ENCODE peak calls at places on chromosomes 1 and 21, in five cellular contexts. One of them, this sample, is unnamed.
A peak's percentile ranks its signal among the peaks of the same experiment; 100 is the strongest.

GRCh38 chr1:26285366-26286063 is 5.6 kb downstream of the SH3BGRL3 start:
- DNase-seq in BJ: no peak
- DNase-seq in pancreas: peak; percentile 59
- DNase-seq in breast epithelium: no peak
- DNase-seq in PC-3: peak; percentile 62
- DNase-seq in this sample: no peak

GRCh38 chr1:117009132-117009531 is 7.6 kb downstream of the CD101 start:
- DNase-seq in pancreas: no peak
- DNase-seq in breast epithelium: no peak
- DNase-seq in BJ: no peak
- DNase-seq in PC-3: no peak
- DNase-seq in this sample: no peak

GRCh38 chr1:100354971-100355394 is 2.7 kb downstream of the CDC14A start:
- DNase-seq in PC-3: peak; percentile 80
- DNase-seq in breast epithelium: peak; percentile 40
- DNase-seq in BJ: no peak
- DNase-seq in pancreas: peak; percentile 28
- DNase-seq in this sample: peak; percentile 24

GRCh38 chr1:2350911-2351655 is 40.3 kb downstream of the MORN1 start:
- DNase-seq in pancreas: peak; percentile 23
- DNase-seq in BJ: no peak
- DNase-seq in breast epithelium: no peak
- DNase-seq in PC-3: no peak
- DNase-seq in this sample: no peak

GRCh38 chr1:66824771-66825170 is 23.7 kb upstream of the INSL5 start:
- DNase-seq in BJ: no peak
- DNase-seq in PC-3: no peak
- DNase-seq in breast epithelium: no peak
- DNase-seq in pancreas: no peak
- DNase-seq in this sample: no peak

GRCh38 chr1:17691147-17691634 is 63.9 kb upstream of the ACTL8 start:
- DNase-seq in BJ: no peak
- DNase-seq in breast epithelium: no peak
- DNase-seq in pancreas: no peak
- DNase-seq in PC-3: no peak
- DNase-seq in this sample: no peak

GRCh38 chr1:30034627-30035521 is 688.5 kb downstream of the MATN1 start:
- DNase-seq in breast epithelium: no peak
- DNase-seq in BJ: no peak
- DNase-seq in PC-3: peak; percentile 45
- DNase-seq in pancreas: no peak
- DNase-seq in this sample: peak; percentile 5

GRCh38 chr1:117105003-117105402 is 16.5 kb downstream of the TRIM45 start:
- DNase-seq in PC-3: no peak
- DNase-seq in pancreas: no peak
- DNase-seq in BJ: peak; percentile 72
- DNase-seq in breast epithelium: no peak
- DNase-seq in this sample: no peak

GRCh38 chr1:211667065-211667617 is 8.3 kb downstream of the NEK2 start:
- DNase-seq in breast epithelium: no peak
- DNase-seq in pancreas: no peak
- DNase-seq in PC-3: no peak
- DNase-seq in BJ: no peak
- DNase-seq in this sample: no peak

GRCh38 chr1:244962140-244962539 is 97.8 kb upstream of the HNRNPU start:
- DNase-seq in pancreas: no peak
- DNase-seq in BJ: no peak
- DNase-seq in PC-3: no peak
- DNase-seq in breast epithelium: no peak
- DNase-seq in this sample: no peak

GRCh38 chr1:48793863-48794262 is 17.2 kb upstream of the BEND5 start:
- DNase-seq in pancreas: no peak
- DNase-seq in breast epithelium: no peak
- DNase-seq in PC-3: no peak
- DNase-seq in BJ: no peak
- DNase-seq in this sample: no peak

GRCh38 chr1:58528518-58528917 is 18.0 kb downstream of the OMA1 start:
- DNase-seq in pancreas: no peak
- DNase-seq in PC-3: peak; percentile 26
- DNase-seq in BJ: peak; percentile 42
- DNase-seq in breast epithelium: no peak
- DNase-seq in this sample: peak; percentile 42

GRCh38 chr1:31238986-31239613 is 587 bp downstream of the NKAIN1 start:
- DNase-seq in BJ: no peak
- DNase-seq in PC-3: no peak
- DNase-seq in pancreas: no peak
- DNase-seq in breast epithelium: no peak
- DNase-seq in this sample: no peak

GRCh38 chr21:31293986-31294385 is 50.1 kb downstream of the TIAM1 start:
- DNase-seq in pancreas: no peak
- DNase-seq in PC-3: peak; percentile 85
- DNase-seq in breast epithelium: no peak
- DNase-seq in BJ: peak; percentile 49
- DNase-seq in this sample: peak; percentile 92

GRCh38 chr1:70465911-70466310 is 54.8 kb downstream of the CTH start:
- DNase-seq in breast epithelium: no peak
- DNase-seq in pancreas: no peak
- DNase-seq in PC-3: peak; percentile 11
- DNase-seq in BJ: no peak
- DNase-seq in this sample: no peak

GRCh38 chr1:33736496-33736895 is 127.4 kb upstream of the HMGB4 start:
- DNase-seq in breast epithelium: no peak
- DNase-seq in PC-3: no peak
- DNase-seq in pancreas: no peak
- DNase-seq in BJ: no peak
- DNase-seq in this sample: no peak

GRCh38 chr1:192277635-192278034 is 39.2 kb upstream of the RGS21 start:
- DNase-seq in pancreas: no peak
- DNase-seq in breast epithelium: no peak
- DNase-seq in BJ: no peak
- DNase-seq in PC-3: no peak
- DNase-seq in this sample: no peak

GRCh38 chr21:44751799-44752636 is 40.6 kb upstream of the TSPEAR start:
- DNase-seq in PC-3: no peak
- DNase-seq in BJ: no peak
- DNase-seq in breast epithelium: no peak
- DNase-seq in pancreas: no peak
- DNase-seq in this sample: no peak

GRCh38 chr1:16900771-16901170 is 5.0 kb downstream of the RNU1-2 start:
- DNase-seq in BJ: no peak
- DNase-seq in PC-3: no peak
- DNase-seq in breast epithelium: no peak
- DNase-seq in pancreas: no peak
- DNase-seq in this sample: no peak

GRCh38 chr1:12174789-12175455 is 8.1 kb downstream of the TNFRSF1B start:
- DNase-seq in PC-3: no peak
- DNase-seq in pancreas: no peak
- DNase-seq in breast epithelium: no peak
- DNase-seq in BJ: no peak
- DNase-seq in this sample: no peak

GRCh38 chr21:40466893-40467483 is 380.0 kb downstream of the DSCAM start:
- DNase-seq in PC-3: peak; percentile 60
- DNase-seq in pancreas: no peak
- DNase-seq in BJ: no peak
- DNase-seq in breast epithelium: no peak
- DNase-seq in this sample: no peak

GRCh38 chr1:16078925-16079656 is 5.6 kb upstream of the FAM131C start:
- DNase-seq in PC-3: peak; percentile 80
- DNase-seq in breast epithelium: peak; percentile 69
- DNase-seq in BJ: no peak
- DNase-seq in pancreas: peak; percentile 77
- DNase-seq in this sample: peak; percentile 61

GRCh38 chr1:1542766-1543705 is 2.6 kb upstream of the TMEM240 start:
- DNase-seq in pancreas: no peak
- DNase-seq in PC-3: no peak
- DNase-seq in BJ: no peak
- DNase-seq in breast epithelium: no peak
- DNase-seq in this sample: no peak

GRCh38 chr1:207818971-207819451 is 67.2 kb downstream of the CD46 start:
- DNase-seq in breast epithelium: no peak
- DNase-seq in pancreas: no peak
- DNase-seq in PC-3: peak; percentile 74
- DNase-seq in BJ: no peak
- DNase-seq in this sample: peak; percentile 82

GRCh38 chr1:233253231-233254038 is 42.1 kb downstream of the PCNX2 start:
- DNase-seq in pancreas: no peak
- DNase-seq in PC-3: no peak
- DNase-seq in BJ: no peak
- DNase-seq in breast epithelium: no peak
- DNase-seq in this sample: no peak

GRCh38 chr1:65958561-65959350 is 166.1 kb downstream of the PDE4B start:
- DNase-seq in PC-3: peak; percentile 85
- DNase-seq in BJ: no peak
- DNase-seq in pancreas: no peak
- DNase-seq in breast epithelium: no peak
- DNase-seq in this sample: peak; percentile 54

GRCh38 chr1:28508435-28508754 is 2.6 kb downstream of the RCC1 start:
- DNase-seq in pancreas: no peak
- DNase-seq in breast epithelium: no peak
- DNase-seq in BJ: no peak
- DNase-seq in PC-3: no peak
- DNase-seq in this sample: no peak
- H3K36me3 ChIP-seq in pancreas: peaks cover 16% of the 10 kb centered on the region
- H3K36me3 ChIP-seq in breast epithelium: no peaks in the 10 kb centered on the region
- H3K36me3 ChIP-seq in BJ: peaks cover 20% of the 10 kb centered on the region
- H3K36me3 ChIP-seq in PC-3: peaks cover 46% of the 10 kb centered on the region
- H3K36me3 ChIP-seq in this sample: peaks cover 70% of the 10 kb centered on the region

GRCh38 chr1:111032295-111032897 is 68.7 kb upstream of the LRIF1 start:
- DNase-seq in pancreas: no peak
- DNase-seq in BJ: no peak
- DNase-seq in breast epithelium: no peak
- DNase-seq in PC-3: peak; percentile 74
- DNase-seq in this sample: peak; percentile 54

GRCh38 chr1:111025109-111025508 is 61.4 kb upstream of the LRIF1 start:
- DNase-seq in breast epithelium: no peak
- DNase-seq in PC-3: no peak
- DNase-seq in pancreas: no peak
- DNase-seq in BJ: no peak
- DNase-seq in this sample: no peak

DNA sequence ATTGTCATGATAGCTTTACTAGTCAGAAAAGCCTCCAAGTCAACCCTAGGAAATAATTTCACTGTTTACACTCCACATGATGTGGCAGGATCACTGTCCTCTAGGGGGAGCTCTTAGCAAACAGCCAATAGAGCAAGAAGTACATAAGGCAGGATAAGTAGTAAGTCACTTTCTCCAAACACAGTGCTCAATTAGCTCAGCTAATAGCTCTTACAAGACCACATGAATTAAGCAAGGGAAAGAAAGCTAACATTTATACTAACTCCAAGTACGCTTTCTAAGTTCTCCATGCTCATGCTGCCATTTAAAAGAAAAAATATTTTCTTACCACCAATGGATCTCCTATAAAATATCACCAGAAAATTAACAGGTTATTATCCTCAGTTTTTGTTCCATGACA is 66.9 kb upstream of the LRIF1 start:
- DNase-seq in pancreas: no peak
- DNase-seq in BJ: no peak
- DNase-seq in breast epithelium: no peak
- DNase-seq in PC-3: peak; percentile 80
- DNase-seq in this sample: peak; percentile 66
- TF ChIP-seq CTCF in pancreas: peak; percentile 54
- TF ChIP-seq CTCF in BJ: peak; percentile 87
- TF ChIP-seq CTCF in breast epithelium: no peak
- TF ChIP-seq CTCF in PC-3: peak; percentile 95
- TF ChIP-seq CTCF in this sample: peak; percentile 87

GRCh38 chr1:11156958-11157357 is 32.2 kb upstream of the ANGPTL7 start:
- DNase-seq in breast epithelium: no peak
- DNase-seq in pancreas: no peak
- DNase-seq in BJ: no peak
- DNase-seq in PC-3: no peak
- DNase-seq in this sample: no peak

GRCh38 chr1:11158720-11159321 is 30.3 kb upstream of the ANGPTL7 start:
- DNase-seq in pancreas: no peak
- DNase-seq in PC-3: peak; percentile 92
- DNase-seq in BJ: peak; percentile 89
- DNase-seq in breast epithelium: no peak
- DNase-seq in this sample: peak; percentile 91

GRCh38 chr1:11158291-11158690 is 30.9 kb upstream of the ANGPTL7 start:
- DNase-seq in breast epithelium: no peak
- DNase-seq in PC-3: peak; percentile 43
- DNase-seq in BJ: no peak
- DNase-seq in pancreas: no peak
- DNase-seq in this sample: no peak

GRCh38 chr1:11157394-11157793 is 31.8 kb upstream of the ANGPTL7 start:
- DNase-seq in pancreas: no peak
- DNase-seq in breast epithelium: no peak
- DNase-seq in BJ: no peak
- DNase-seq in PC-3: peak; percentile 31
- DNase-seq in this sample: no peak

DNA sequence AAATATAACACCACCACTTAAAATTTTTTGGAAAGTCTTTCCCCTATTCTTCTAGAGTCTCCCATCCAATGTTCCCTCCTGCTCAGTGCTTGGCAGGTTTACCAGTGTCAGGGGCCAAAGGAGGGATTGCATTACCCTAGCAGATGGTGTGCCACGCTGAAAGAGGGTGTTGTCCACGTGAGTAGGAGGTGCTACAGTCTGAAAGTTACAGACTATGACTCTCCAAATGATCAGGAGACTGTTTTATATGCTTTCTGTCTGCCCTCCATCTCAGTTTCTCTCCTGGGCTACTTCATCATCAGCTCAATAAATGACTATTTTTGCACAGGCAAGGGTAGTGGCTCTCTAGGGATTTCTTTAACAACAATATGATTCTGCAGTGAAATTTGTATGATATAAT is 31.3 kb upstream of the ANGPTL7 start:
- DNase-seq in breast epithelium: no peak
- DNase-seq in PC-3: no peak
- DNase-seq in BJ: no peak
- DNase-seq in pancreas: no peak
- DNase-seq in this sample: no peak
- H3K36me3 ChIP-seq in breast epithelium: no peaks in the 10 kb centered on the region
- H3K36me3 ChIP-seq in PC-3: peaks cover 12% of the 10 kb centered on the region
- H3K36me3 ChIP-seq in BJ: peaks cover 1% of the 10 kb centered on the region
- H3K36me3 ChIP-seq in pancreas: no peaks in the 10 kb centered on the region
- H3K36me3 ChIP-seq in this sample: peaks cover 6% of the 10 kb centered on the region

GRCh38 chr1:99348375-99349132 is 84.3 kb downstream of the PLPPR4 start:
- DNase-seq in breast epithelium: no peak
- DNase-seq in PC-3: no peak
- DNase-seq in pancreas: no peak
- DNase-seq in BJ: no peak
- DNase-seq in this sample: no peak

DNA sequence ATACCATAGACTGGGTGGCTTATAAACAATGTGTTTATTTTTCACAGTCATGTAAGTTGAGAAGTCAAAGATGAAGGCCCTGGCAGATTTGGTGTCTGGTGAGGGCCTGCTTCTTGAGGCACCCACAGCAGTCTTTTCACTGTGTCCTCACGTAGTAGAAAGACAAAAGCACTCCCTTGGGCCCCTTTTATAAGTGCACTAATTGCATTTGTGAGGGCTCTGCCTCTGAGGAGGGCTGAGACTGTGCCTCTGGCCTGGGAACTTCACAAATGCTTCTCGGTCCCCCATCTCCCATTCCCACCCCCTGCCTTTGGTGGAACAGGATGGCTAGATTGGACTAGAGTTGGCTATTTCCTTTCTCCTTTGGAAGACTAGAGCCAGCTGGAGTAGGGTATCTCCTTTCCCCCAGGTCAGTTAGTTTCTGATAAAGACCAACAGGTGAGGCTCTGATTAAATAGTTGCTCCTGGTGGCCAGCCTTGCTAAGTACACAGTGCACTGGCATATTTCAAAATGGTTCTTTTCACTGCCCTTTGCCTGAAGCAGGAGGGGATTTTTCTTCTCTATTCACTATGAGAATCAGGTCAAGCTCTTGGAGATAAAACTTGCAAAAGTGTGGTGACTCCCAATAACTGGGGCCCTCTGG is 82.9 kb downstream of the PLPPR4 start:
- DNase-seq in breast epithelium: no peak
- DNase-seq in pancreas: no peak
- DNase-seq in BJ: no peak
- DNase-seq in PC-3: no peak
- DNase-seq in this sample: no peak
- TF ChIP-seq CTCF in breast epithelium: no peak
- TF ChIP-seq CTCF in pancreas: no peak
- TF ChIP-seq CTCF in BJ: no peak
- TF ChIP-seq CTCF in PC-3: no peak
- TF ChIP-seq CTCF in this sample: no peak